ENCODE peak calls at places on chromosomes 11 and 22, in five cellular contexts. Y is activated CD4-positive, alpha-beta T cell treated with anti-CD3 and anti-CD28 coated beads, Interleukin-2, amount 10 ng/mL, durations not matched to agents 7 days and 5 days; F is lower leg skin; L is pons; O is H54. X is an unnamed sample.

GRCh38 chr11:34649597-34649996 is 28.7 kb downstream of the EHF start:
- DNase-seq in Y (no peak), F (no peak), L (no peak), O (no peak), X (no peak)

GRCh38 chr11:115990004-115990447 is 485.8 kb upstream of the CADM1 start:
- DNase-seq in Y (no peak), F (no peak), L (no peak), O (peak), X (no peak)

GRCh38 chr11:27740362-27741024 is 40.2 kb upstream of the BDNF start:
- DNase-seq in Y (no peak), F (no peak), L (no peak), O (no peak), X (no peak)

GRCh38 chr11:1157645-1158591 is at the start of gene MUC5AC:
- DNase-seq in Y (no peak), F (peak), L (no peak), O (no peak), X (peak)

GRCh38 chr11:112718483-112718882 is 242.7 kb upstream of the NCAM1 start:
- DNase-seq in Y (no peak), F (no peak), L (no peak), O (no peak), X (no peak)

GRCh38 chr11:32891657-32892354 is 805 bp upstream of the QSER1 start:
- DNase-seq in Y (no peak), F (no peak), L (peak), O (no peak), X (no peak)

GRCh38 chr22:27585141-27585540 is 216.4 kb downstream of the MN1 start:
- DNase-seq in Y (no peak), F (no peak), L (no peak), O (no peak), X (no peak)

GRCh38 chr11:47991266-47991830 is 11.0 kb downstream of the PTPRJ start:
- DNase-seq in Y (no peak), F (no peak), L (peak), O (no peak), X (no peak)

GRCh38 chr22:50260801-50261614 is 475 bp downstream of the MAPK12 start:
- DNase-seq in Y (peak), F (no peak), L (no peak), O (no peak), X (no peak)

GRCh38 chr11:102118937-102119336 is 8.7 kb downstream of the YAP1 start:
- DNase-seq in Y (no peak), F (no peak), L (no peak), O (no peak), X (no peak)

GRCh38 chr22:44289429-44290171 is 23.2 kb downstream of the SHISAL1 start:
- DNase-seq in Y (no peak), F (no peak), L (no peak), O (no peak), X (no peak)

GRCh38 chr11:68118753-68119448 is 2.3 kb downstream of the CHKA start:
- DNase-seq in Y (no peak), F (peak), L (peak), O (no peak), X (no peak)

GRCh38 chr11:84594602-84595001 is 1032.5 kb downstream of the DLG2 start:
- DNase-seq in Y (no peak), F (no peak), L (no peak), O (no peak), X (no peak)

GRCh38 chr11:62613275-62613864 is 313 bp downstream of the ROM1 start:
- DNase-seq in Y (no peak), F (no peak), L (no peak), O (no peak), X (no peak)

GRCh38 chr22:41661713-41662112 is 27.0 kb downstream of the SNU13 start:
- DNase-seq in Y (no peak), F (no peak), L (no peak), O (no peak), X (no peak)

GRCh38 chr11:8814209-8814922 is 96.6 kb upstream of the AKIP1 start:
- DNase-seq in Y (no peak), F (no peak), L (no peak), O (peak), X (no peak)

GRCh38 chr11:105429421-105429965 is 180.4 kb upstream of the GRIA4 start:
- DNase-seq in Y (no peak), F (no peak), L (no peak), O (no peak), X (no peak)

GRCh38 chr22:49429066-49429465 is 398.6 kb downstream of the BRD1 start:
- DNase-seq in Y (no peak), F (peak), L (no peak), O (no peak), X (no peak)

GRCh38 chr11:127275771-127276170 is 275.2 kb upstream of the KIRREL3 start:
- DNase-seq in Y (no peak), F (no peak), L (no peak), O (no peak), X (no peak)

GRCh38 chr11:112605093-112605666 is 344.5 kb upstream of the PLET1 start:
- DNase-seq in Y (no peak), F (no peak), L (peak), O (no peak), X (no peak)

GRCh38 chr11:71283960-71284359 is 31.6 kb upstream of the SHANK2 start:
- DNase-seq in Y (no peak), F (peak), L (no peak), O (no peak), X (no peak)